ENCODE peak calls at places on chromosome 4, in ten cellular contexts. H, W, P, R, Q, L, E, B, Z and T are unnamed samples.

GRCh38 chr4:24885342-24885741 is 27.5 kb downstream of the CCDC149 start:
- DNase-seq in B (no peak), Z (no peak), R (peak; percentile 39), P (no peak), W (no peak), E (no peak), L (no peak), H (no peak), Q (peak; percentile 10), T (no peak)

GRCh38 chr4:56981795-56982201 is 3.1 kb downstream of the POLR2B start:
- DNase-seq in Q (no peak), R (peak; percentile 84), P (no peak), B (no peak), Z (no peak), E (no peak), W (no peak), H (no peak), L (no peak), T (no peak)

GRCh38 chr4:154186035-154186434 is 305.6 kb downstream of the DCHS2 start:
- DNase-seq in R (no peak), Z (no peak), Q (no peak), W (no peak), L (no peak), H (no peak), B (no peak), E (no peak), P (no peak), T (no peak)

GRCh38 chr4:153224474-153224873 is 20.2 kb downstream of the TRIM2 start:
- DNase-seq in P (no peak), Q (no peak), L (no peak), E (no peak), Z (no peak), H (no peak), W (no peak), B (no peak), R (no peak), T (no peak)

GRCh38 chr4:128913228-128913627 is 103.7 kb downstream of the JADE1 start:
- DNase-seq in E (no peak), L (no peak), W (no peak), B (no peak), Q (no peak), P (peak; percentile 9), H (peak; percentile 24), R (no peak), Z (no peak), T (peak; percentile 13)

GRCh38 chr4:26088433-26088928 is 174.5 kb downstream of the SMIM20 start:
- DNase-seq in Z (no peak), R (peak; percentile 75), W (no peak), E (no peak), P (no peak), Q (peak; percentile 80), H (no peak), B (no peak), L (no peak), T (peak; percentile 25)

GRCh38 chr4:24063771-24064170 is 173.9 kb upstream of the PPARGC1A start:
- DNase-seq in Z (no peak), B (no peak), P (no peak), W (no peak), E (no peak), L (no peak), H (no peak), R (no peak), Q (no peak), T (no peak)

GRCh38 chr4:108620933-108621905 is 843 bp downstream of the RPL34 start:
- DNase-seq in H (no peak), P (no peak), Q (peak; percentile 38), W (no peak), E (no peak), Z (no peak), R (peak; percentile 43), L (no peak), B (no peak), T (no peak)

GRCh38 chr4:147117400-147117799 is 171.7 kb upstream of the TTC29 start:
- DNase-seq in L (no peak), W (no peak), H (no peak), B (no peak), P (no peak), Z (no peak), R (peak; percentile 30), Q (no peak), E (no peak), T (no peak)

DNA sequence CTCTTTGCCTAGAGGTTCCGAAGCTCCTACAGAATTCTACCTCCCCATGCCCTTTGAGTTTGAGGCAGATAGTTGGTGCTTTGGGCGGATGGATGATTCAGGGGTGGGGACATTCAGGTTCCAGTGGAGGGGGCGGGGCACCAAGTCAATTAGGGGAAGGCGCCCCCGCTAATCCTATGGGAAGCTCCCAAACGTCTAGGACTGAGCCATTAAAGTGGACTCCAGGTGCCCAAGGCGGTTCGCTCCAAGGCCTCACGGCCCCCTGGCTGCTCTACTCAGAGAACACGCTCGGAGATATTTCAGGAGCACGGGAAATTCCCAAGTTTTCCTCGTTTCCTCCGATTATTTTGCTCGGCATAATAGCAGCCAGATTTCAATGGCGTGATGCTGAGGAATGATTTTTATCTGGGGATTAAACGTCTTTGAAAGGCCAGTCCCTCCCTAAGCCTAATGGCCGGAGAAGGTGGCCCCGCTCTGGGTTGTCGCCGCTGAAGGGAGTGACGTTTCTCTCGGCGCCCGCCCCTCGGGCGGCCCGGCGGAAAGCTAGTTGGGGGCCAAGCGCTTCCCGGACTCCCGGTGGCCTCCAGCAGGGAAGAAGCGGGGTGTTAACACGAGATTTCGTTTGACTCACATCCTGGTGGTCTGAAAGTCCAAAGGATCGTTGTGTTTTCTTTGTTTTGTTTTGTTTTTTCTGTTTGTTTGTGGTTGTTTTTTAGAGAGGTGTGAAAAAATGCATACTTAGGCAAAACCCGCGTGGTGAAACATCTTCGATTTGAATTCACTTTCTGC is 1.5 kb downstream of the MSX1 start:
- DNase-seq in P (peak; percentile 64), E (peak; percentile 42), R (no peak), H (no peak), Z (no peak), L (no peak), B (peak; percentile 64), W (no peak), Q (peak; percentile 53), T (peak; percentile 61)
- TF ChIP-seq CTCF in P (no peak), E (no peak), R (peak; percentile 9), H (no peak), Z (no peak), L (no peak), B (no peak), W (no peak), Q (no peak), T (no peak)

DNA sequence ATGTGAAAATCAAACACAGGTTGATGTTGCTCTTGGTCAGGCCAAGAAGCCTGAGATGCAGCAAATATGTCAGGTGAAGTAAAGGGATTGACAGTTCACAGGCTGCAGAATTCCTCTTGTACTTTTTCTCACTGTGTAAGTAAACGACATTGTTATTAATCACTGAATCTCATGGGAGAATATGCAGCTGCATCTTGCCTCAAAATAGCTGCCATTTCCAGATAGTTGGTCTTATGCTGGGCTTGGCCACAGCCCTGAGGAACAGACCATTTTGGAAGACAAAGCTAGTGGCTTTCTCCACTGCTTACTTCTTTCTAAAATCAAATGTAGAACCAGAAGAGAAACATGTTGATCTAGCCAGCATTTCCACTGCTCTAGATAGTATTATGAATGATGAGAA is 403.4 kb upstream of the NR3C2 start:
- DNase-seq in W (no peak), R (no peak), P (no peak), L (no peak), E (no peak), H (no peak), B (no peak), Q (no peak), Z (no peak), T (no peak)
- TF ChIP-seq CTCF in W (no peak), R (no peak), P (no peak), L (no peak), E (no peak), H (no peak), B (no peak), Q (no peak), Z (no peak), T (no peak)

DNA sequence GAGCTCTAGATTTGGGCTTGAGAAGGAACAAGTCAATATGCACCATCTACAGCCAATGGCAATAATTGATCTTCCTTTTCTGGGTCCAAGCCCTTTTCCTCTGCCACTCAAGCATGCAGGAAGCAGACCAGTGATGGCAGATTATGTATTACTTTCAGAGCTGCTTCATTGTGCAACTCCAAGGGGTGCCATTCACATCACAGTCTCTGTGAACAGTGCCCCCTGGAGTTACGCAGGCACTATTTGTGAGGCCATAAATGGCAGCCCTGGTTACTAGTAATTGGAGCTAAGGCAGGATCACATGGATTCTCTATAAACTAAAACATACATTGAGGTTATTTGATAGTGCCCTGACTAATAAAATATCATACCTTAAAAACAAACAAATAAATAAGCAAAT is 313.4 kb upstream of the SLC7A11 start:
- DNase-seq in E (peak; percentile 32), H (no peak), Q (peak; percentile 28), P (no peak), W (peak; percentile 11), Z (no peak), B (no peak), L (no peak), R (no peak), T (no peak)
- TF ChIP-seq CTCF in E (peak; percentile 33), H (peak; percentile 55), Q (peak; percentile 35), P (peak; percentile 33), W (peak; percentile 46), Z (no peak), B (no peak), L (no peak), R (peak; percentile 5), T (no peak)

GRCh38 chr4:67291639-67292038 is 253.7 kb downstream of the CENPC start:
- DNase-seq in Q (no peak), R (no peak), L (no peak), P (no peak), W (no peak), Z (no peak), E (no peak), H (no peak), B (peak; percentile 9), T (no peak)

GRCh38 chr4:67292045-67292444 is 253.3 kb downstream of the CENPC start:
- DNase-seq in W (no peak), R (no peak), Q (no peak), B (no peak), H (no peak), P (no peak), L (no peak), E (no peak), Z (no peak), T (no peak)

GRCh38 chr4:67286724-67287123 is 258.6 kb downstream of the CENPC start:
- DNase-seq in Q (no peak), H (no peak), R (no peak), W (no peak), E (no peak), P (no peak), L (no peak), B (no peak), Z (no peak), T (no peak)

GRCh38 chr4:67292649-67293048 is 252.7 kb downstream of the CENPC start:
- DNase-seq in L (no peak), R (no peak), Z (no peak), H (no peak), W (no peak), E (no peak), Q (no peak), P (no peak), B (no peak), T (no peak)

GRCh38 chr4:67288964-67289363 is 256.3 kb downstream of the CENPC start:
- DNase-seq in Q (peak; percentile 0), B (peak; percentile 62), W (peak; percentile 30), E (peak; percentile 73), P (peak; percentile 45), R (peak; percentile 1), H (no peak), L (no peak), Z (no peak), T (peak; percentile 33)
- TF ChIP-seq CTCF in Q (peak; percentile 11), B (peak; percentile 54), W (peak; percentile 57), E (peak; percentile 44), P (peak; percentile 64), R (no peak), H (peak; percentile 71), L (no peak), Z (no peak), T (peak; percentile 54)